ENCODE peak calls at places on chromosomes 4 and X, in six cellular contexts. One of them, this sample, is unnamed.

GRCh38 chr4:15001825-15002658 is at the start of gene CPEB2:
- DNase-seq in NB4: peak
- DNase-seq in A549: peak
- DNase-seq in HepG2: peak
- DNase-seq in K562: peak
- DNase-seq in GM12878: peak
- DNase-seq in this sample: peak

GRCh38 chr4:38242822-38243384 is 282.7 kb downstream of the PTTG2 start:
- DNase-seq in A549: no peak
- DNase-seq in GM12878: no peak
- DNase-seq in NB4: no peak
- DNase-seq in HepG2: no peak
- DNase-seq in K562: peak
- DNase-seq in this sample: no peak

GRCh38 chr4:87716350-87717041 is 66.4 kb downstream of the DMP1 start:
- DNase-seq in K562: no peak
- DNase-seq in A549: no peak
- DNase-seq in GM12878: no peak
- DNase-seq in NB4: no peak
- DNase-seq in HepG2: no peak
- DNase-seq in this sample: no peak

GRCh38 chrX:149374751-149375150 is 130.4 kb downstream of the IDS start:
- DNase-seq in K562: no peak
- DNase-seq in GM12878: no peak
- DNase-seq in A549: no peak
- DNase-seq in NB4: no peak
- DNase-seq in HepG2: no peak
- DNase-seq in this sample: no peak

GRCh38 chr4:8073206-8073863 is 85.3 kb downstream of the ABLIM2 start:
- DNase-seq in A549: no peak
- DNase-seq in K562: no peak
- DNase-seq in GM12878: no peak
- DNase-seq in NB4: no peak
- DNase-seq in HepG2: no peak
- DNase-seq in this sample: no peak

GRCh38 chr4:71027611-71028010 is 34.2 kb downstream of the DCK start:
- DNase-seq in NB4: no peak
- DNase-seq in A549: no peak
- DNase-seq in K562: no peak
- DNase-seq in GM12878: no peak
- DNase-seq in HepG2: no peak
- DNase-seq in this sample: no peak

GRCh38 chr4:24582235-24582863 is 2.0 kb downstream of the DHX15 start:
- DNase-seq in K562: no peak
- DNase-seq in HepG2: no peak
- DNase-seq in NB4: peak
- DNase-seq in A549: no peak
- DNase-seq in GM12878: no peak
- DNase-seq in this sample: peak

GRCh38 chr4:675036-675804 is 878 bp downstream of the MYL5 start:
- DNase-seq in A549: no peak
- DNase-seq in K562: no peak
- DNase-seq in NB4: peak
- DNase-seq in HepG2: no peak
- DNase-seq in GM12878: no peak
- DNase-seq in this sample: no peak

GRCh38 chrX:107861056-107861455 is 35.4 kb downstream of the MID2 start:
- DNase-seq in A549: peak
- DNase-seq in HepG2: no peak
- DNase-seq in GM12878: no peak
- DNase-seq in NB4: no peak
- DNase-seq in K562: no peak
- DNase-seq in this sample: no peak

GRCh38 chrX:107857815-107858214 is 32.1 kb downstream of the MID2 start:
- DNase-seq in HepG2: no peak
- DNase-seq in NB4: no peak
- DNase-seq in A549: no peak
- DNase-seq in GM12878: no peak
- DNase-seq in K562: no peak
- DNase-seq in this sample: no peak

GRCh38 chrX:107851215-107851614 is 25.5 kb downstream of the MID2 start:
- DNase-seq in GM12878: no peak
- DNase-seq in K562: no peak
- DNase-seq in A549: no peak
- DNase-seq in NB4: no peak
- DNase-seq in HepG2: no peak
- DNase-seq in this sample: peak

GRCh38 chrX:107856289-107856688 is 30.6 kb downstream of the MID2 start:
- DNase-seq in A549: no peak
- DNase-seq in GM12878: no peak
- DNase-seq in NB4: no peak
- DNase-seq in K562: no peak
- DNase-seq in HepG2: no peak
- DNase-seq in this sample: no peak
- TF ChIP-seq MAX in A549: no peak
- TF ChIP-seq MAX in GM12878: no peak
- TF ChIP-seq MAX in NB4: no peak
- TF ChIP-seq MAX in K562: no peak
- TF ChIP-seq MAX in HepG2: no peak
- TF ChIP-seq MAX in this sample: no peak

DNA sequence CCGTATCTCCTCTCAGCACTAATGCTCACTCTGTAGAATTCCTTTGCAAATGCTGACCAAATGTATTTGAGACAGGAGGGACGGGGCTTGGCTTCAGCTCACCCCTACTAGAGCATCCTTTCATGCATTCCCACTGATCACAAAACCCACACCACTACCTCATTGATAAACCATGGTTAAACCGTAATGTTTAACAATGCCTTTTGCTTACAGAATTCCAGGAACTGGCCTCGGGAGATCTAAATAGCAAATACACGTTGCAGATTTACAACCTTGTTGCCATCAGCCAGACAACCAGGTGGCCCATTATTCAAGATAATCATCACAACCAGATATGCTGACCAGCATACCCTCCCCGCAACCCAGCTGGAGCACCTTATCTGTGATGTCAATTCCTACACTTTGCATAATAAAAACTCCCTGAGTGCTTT is 391.9 kb downstream of the KCTD8 start:
- DNase-seq in K562: no peak
- DNase-seq in HepG2: no peak
- DNase-seq in A549: no peak
- DNase-seq in NB4: no peak
- DNase-seq in GM12878: no peak
- DNase-seq in this sample: no peak
- TF ChIP-seq MYC in K562: no peak
- TF ChIP-seq MYC in HepG2: no peak
- TF ChIP-seq MYC in A549: no peak
- TF ChIP-seq MYC in NB4: no peak
- TF ChIP-seq MYC in GM12878: no peak
- TF ChIP-seq MYC in this sample: no peak

DNA sequence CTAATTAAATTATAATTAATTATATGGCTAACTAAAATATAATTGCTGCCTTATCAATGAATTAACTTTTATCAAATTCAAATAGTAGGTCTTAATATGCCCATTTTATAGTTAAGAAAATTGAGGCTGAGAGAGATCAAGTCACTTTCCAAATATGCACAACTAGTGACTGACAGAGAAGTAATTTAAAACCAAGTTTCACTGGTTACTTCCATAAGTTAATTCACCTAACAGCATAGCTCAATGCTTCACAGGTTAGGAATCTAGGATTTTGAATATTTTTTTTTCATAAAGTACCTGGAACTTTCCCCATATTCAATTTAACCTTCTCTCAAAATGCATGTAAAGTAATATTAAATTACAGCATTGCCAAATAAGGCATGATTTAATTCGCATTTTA is 134.4 kb upstream of the VEGFC start:
- DNase-seq in NB4: no peak
- DNase-seq in K562: no peak
- DNase-seq in A549: no peak
- DNase-seq in GM12878: no peak
- DNase-seq in HepG2: no peak
- DNase-seq in this sample: no peak
- TF ChIP-seq MAX in NB4: no peak
- TF ChIP-seq MAX in K562: no peak
- TF ChIP-seq MAX in A549: no peak
- TF ChIP-seq MAX in GM12878: no peak
- TF ChIP-seq MAX in HepG2: no peak
- TF ChIP-seq MAX in this sample: no peak

DNA sequence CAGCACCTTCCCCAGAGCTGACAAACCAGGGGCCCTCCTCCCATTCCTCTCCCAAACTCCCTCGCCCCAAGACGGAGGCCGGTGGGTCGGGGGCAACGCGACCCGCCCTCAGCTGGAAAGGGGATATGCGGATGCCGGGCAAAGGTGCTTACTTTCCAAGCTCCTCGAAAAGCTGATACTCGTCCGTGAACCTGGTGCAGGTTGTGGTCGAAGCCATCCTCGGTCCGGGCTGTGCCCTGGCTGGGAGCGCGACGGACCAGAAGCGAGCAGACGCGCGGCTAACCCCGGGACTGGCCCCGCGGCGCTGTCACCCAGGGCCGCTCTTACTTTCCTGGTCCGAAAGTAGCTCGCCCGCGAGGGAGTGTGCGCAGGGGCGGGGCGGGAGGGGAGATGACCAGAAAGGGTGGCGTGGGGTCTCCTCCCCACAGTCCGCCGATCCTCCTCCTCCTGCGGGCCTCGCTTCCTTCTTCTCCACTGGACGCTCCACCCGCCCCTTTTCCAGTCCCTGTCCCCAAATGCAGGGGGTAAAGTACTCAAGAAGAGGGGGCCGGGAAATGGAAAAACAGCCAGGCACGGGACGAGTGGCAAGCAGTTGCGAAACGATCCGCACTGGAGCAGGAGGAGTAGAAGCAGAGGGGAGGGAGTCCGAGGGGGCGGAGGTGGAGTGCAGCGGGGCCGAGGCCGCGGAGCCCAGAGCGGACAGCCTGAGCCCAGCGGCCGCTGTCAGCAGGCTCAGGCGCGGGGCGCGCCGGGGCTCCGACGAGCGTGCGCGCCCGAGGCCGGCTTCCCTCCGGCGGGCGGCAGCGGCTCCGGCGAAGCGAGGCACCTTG is 471 bp downstream of the CAMK2D start:
- DNase-seq in HepG2: peak
- DNase-seq in NB4: peak
- DNase-seq in K562: no peak
- DNase-seq in A549: peak
- DNase-seq in GM12878: no peak
- DNase-seq in this sample: peak
- TF ChIP-seq MYC in HepG2: peak
- TF ChIP-seq MYC in NB4: no peak
- TF ChIP-seq MYC in K562: no peak
- TF ChIP-seq MYC in A549: no peak
- TF ChIP-seq MYC in GM12878: no peak
- TF ChIP-seq MYC in this sample: no peak

GRCh38 chr4:31803511-31804195 is 1083.5 kb downstream of the PCDH7 start:
- DNase-seq in A549: no peak
- DNase-seq in HepG2: no peak
- DNase-seq in K562: no peak
- DNase-seq in GM12878: no peak
- DNase-seq in NB4: no peak
- DNase-seq in this sample: no peak

DNA sequence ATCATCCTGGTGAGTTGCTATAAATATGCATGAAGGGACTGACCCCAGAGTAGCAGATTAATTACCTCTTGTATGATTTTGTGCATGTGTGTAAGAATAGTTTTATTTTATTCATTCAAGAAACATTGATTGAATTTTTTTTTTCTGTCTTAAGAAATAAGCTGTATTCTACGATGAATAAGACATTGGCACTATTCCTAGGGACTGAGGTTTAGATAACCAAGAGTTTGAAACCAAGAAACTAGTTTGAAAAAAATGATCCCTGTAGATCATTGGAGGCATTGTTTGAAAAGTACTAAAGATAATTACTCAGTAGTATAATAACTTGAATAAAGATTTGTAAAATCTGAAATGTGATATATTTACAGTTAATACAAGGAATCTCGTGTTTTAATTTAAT is 1086.9 kb downstream of the PCDH7 start:
- DNase-seq in NB4: no peak
- DNase-seq in K562: no peak
- DNase-seq in HepG2: no peak
- DNase-seq in A549: no peak
- DNase-seq in GM12878: no peak
- DNase-seq in this sample: no peak
- TF ChIP-seq MAX in NB4: no peak
- TF ChIP-seq MAX in K562: no peak
- TF ChIP-seq MAX in HepG2: no peak
- TF ChIP-seq MAX in A549: no peak
- TF ChIP-seq MAX in GM12878: no peak
- TF ChIP-seq MAX in this sample: no peak

GRCh38 chr4:73037057-73037456 is 32.5 kb downstream of the COX18 start:
- DNase-seq in A549: peak
- DNase-seq in HepG2: no peak
- DNase-seq in K562: no peak
- DNase-seq in GM12878: no peak
- DNase-seq in NB4: no peak
- DNase-seq in this sample: no peak

GRCh38 chr4:73034896-73035295 is 34.6 kb downstream of the COX18 start:
- DNase-seq in K562: no peak
- DNase-seq in HepG2: no peak
- DNase-seq in A549: no peak
- DNase-seq in GM12878: no peak
- DNase-seq in NB4: no peak
- DNase-seq in this sample: no peak

DNA sequence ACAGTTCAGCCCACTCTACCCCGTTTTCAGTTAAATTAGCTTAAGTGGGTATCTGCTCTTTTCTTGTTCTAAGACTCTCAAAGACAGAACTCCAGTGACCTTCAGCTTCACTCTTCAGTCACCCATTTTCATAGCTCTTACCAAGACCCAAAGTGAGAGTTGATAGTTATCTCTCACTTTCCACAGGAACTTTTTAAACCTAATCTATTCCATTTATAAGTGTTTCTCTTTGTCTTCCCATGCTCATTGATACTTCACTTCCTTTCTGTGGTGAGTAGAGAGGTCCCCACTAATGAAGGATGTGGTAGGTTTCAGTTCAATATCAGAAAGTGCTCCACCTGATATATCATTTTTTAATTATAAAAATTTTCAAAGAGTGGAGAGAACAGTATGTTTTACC is 33.4 kb downstream of the COX18 start:
- DNase-seq in NB4: no peak
- DNase-seq in A549: no peak
- DNase-seq in K562: no peak
- DNase-seq in GM12878: no peak
- DNase-seq in HepG2: no peak
- DNase-seq in this sample: no peak
- TF ChIP-seq MYC in NB4: no peak
- TF ChIP-seq MYC in A549: no peak
- TF ChIP-seq MYC in K562: no peak
- TF ChIP-seq MYC in GM12878: no peak
- TF ChIP-seq MYC in HepG2: no peak
- TF ChIP-seq MYC in this sample: no peak

GRCh38 chrX:477441-478012 is 90.8 kb upstream of the PPP2R3B start:
- DNase-seq in GM12878: no peak
- DNase-seq in K562: no peak
- DNase-seq in NB4: no peak
- DNase-seq in HepG2: no peak
- DNase-seq in A549: no peak
- DNase-seq in this sample: no peak
- TF ChIP-seq MAX in GM12878: no peak
- TF ChIP-seq MAX in K562: no peak
- TF ChIP-seq MAX in NB4: no peak
- TF ChIP-seq MAX in HepG2: no peak
- TF ChIP-seq MAX in A549: no peak
- TF ChIP-seq MAX in this sample: no peak

GRCh38 chr4:26176621-26177121 is 144.1 kb upstream of the RBPJ start:
- DNase-seq in GM12878: no peak
- DNase-seq in A549: no peak
- DNase-seq in K562: no peak
- DNase-seq in NB4: no peak
- DNase-seq in HepG2: no peak
- DNase-seq in this sample: no peak
- TF ChIP-seq MYC in GM12878: no peak
- TF ChIP-seq MYC in A549: no peak
- TF ChIP-seq MYC in K562: no peak
- TF ChIP-seq MYC in NB4: no peak
- TF ChIP-seq MYC in HepG2: no peak
- TF ChIP-seq MYC in this sample: no peak